ENCODE peak calls at places on chromosomes 7 and 10, in nine cellular contexts. G is A549, W is IMR-90, X is transverse colon, S is spleen, P is heart left ventricle, U is right lobe of liver, A is HCT116, E is body of pancreas. D is an unnamed sample.

GRCh38 chr10:60704480-60704879 is 73.8 kb upstream of the CDK1 start:
- DNase-seq in X (no peak), W (no peak), G (no peak), A (peak; percentile 7), P (no peak), U (no peak), S (no peak), E (no peak), D (no peak)

GRCh38 chr10:120612756-120613155 is 155.7 kb downstream of the PLPP4 start:
- DNase-seq in X (no peak), W (no peak), P (no peak), G (no peak), A (no peak), S (no peak), U (no peak), E (no peak), D (no peak)

GRCh38 chr10:105950410-105950809 is 1214.1 kb downstream of the SORCS1 start:
- DNase-seq in U (peak; percentile 36), G (peak; percentile 10), P (peak; percentile 39), X (peak; percentile 14), E (peak; percentile 60), A (no peak), S (no peak), W (peak; percentile 34), D (peak; percentile 67)

GRCh38 chr7:41039386-41040315 is 663.2 kb downstream of the INHBA start:
- DNase-seq in E (no peak), P (no peak), S (no peak), G (no peak), U (no peak), A (no peak), X (no peak), W (peak; percentile 66), D (no peak)

GRCh38 chr10:24762966-24763623 is 39.4 kb upstream of the ARHGAP21 start:
- DNase-seq in E (no peak), X (no peak), W (peak; percentile 28), G (peak; percentile 23), A (no peak), P (no peak), S (no peak), U (no peak), D (no peak)

GRCh38 chr10:104300736-104301292 is 31.8 kb downstream of the GSTO2 start:
- DNase-seq in X (peak; percentile 65), A (no peak), G (peak; percentile 27), E (peak; percentile 60), P (peak; percentile 90), U (peak; percentile 44), S (no peak), W (peak; percentile 99), D (peak; percentile 45)

GRCh38 chr7:117124585-117125220 is 171.4 kb downstream of the ST7 start:
- DNase-seq in S (no peak), U (peak; percentile 87), A (peak; percentile 90), X (peak; percentile 80), W (peak; percentile 97), E (peak; percentile 86), P (peak; percentile 83), G (no peak), D (peak; percentile 61)

GRCh38 chr10:114033566-114033965 is 10.1 kb upstream of the ADRB1 start:
- DNase-seq in A (no peak), X (no peak), U (no peak), G (no peak), P (no peak), E (no peak), W (no peak), S (no peak), D (no peak)

GRCh38 chr10:35913628-35914027 is 271.5 kb upstream of the FZD8 start:
- DNase-seq in A (no peak), W (peak; percentile 81), S (no peak), P (no peak), E (no peak), G (no peak), X (no peak), U (no peak), D (no peak)

GRCh38 chr7:80215734-80216133 is 81.1 kb downstream of the GNAI1 start:
- DNase-seq in X (no peak), S (no peak), G (no peak), A (no peak), W (no peak), U (no peak), E (no peak), P (no peak), D (no peak)

GRCh38 chr7:120033114-120033513 is 239.9 kb upstream of the KCND2 start:
- DNase-seq in A (no peak), S (no peak), E (no peak), G (no peak), W (no peak), X (no peak), U (no peak), P (no peak), D (no peak)

GRCh38 chr7:78224923-78225322 is 426.4 kb downstream of the PHTF2 start:
- DNase-seq in X (no peak), G (no peak), S (no peak), P (no peak), W (peak; percentile 47), E (no peak), A (no peak), U (no peak), D (no peak)

GRCh38 chr7:97179454-97180104 is 62.1 kb downstream of the SDHAF3 start:
- DNase-seq in X (peak; percentile 23), G (peak; percentile 46), U (no peak), W (peak; percentile 65), A (peak; percentile 29), P (peak; percentile 26), E (peak; percentile 47), S (no peak), D (peak; percentile 46)

GRCh38 chr7:120353171-120353570 is 80.2 kb downstream of the KCND2 start:
- DNase-seq in U (no peak), G (no peak), W (no peak), S (no peak), E (no peak), A (no peak), P (no peak), X (no peak), D (no peak)

GRCh38 chr7:74206589-74207120 is 3.2 kb upstream of the LAT2 start:
- DNase-seq in X (peak; percentile 92), U (peak; percentile 88), W (peak; percentile 57), G (peak; percentile 77), S (peak; percentile 96), E (peak; percentile 91), P (peak; percentile 89), A (peak; percentile 42), D (peak; percentile 89)

GRCh38 chr10:7813481-7813880 is 4.8 kb upstream of the TAF3 start:
- DNase-seq in E (no peak), U (no peak), X (no peak), P (no peak), W (no peak), S (no peak), A (no peak), G (no peak), D (no peak)
- TF ChIP-seq POLR2A in E (no peak), U (no peak), X (no peak), P (no peak), W (no peak), S (no peak), A (no peak), G (no peak), D (no peak)

DNA sequence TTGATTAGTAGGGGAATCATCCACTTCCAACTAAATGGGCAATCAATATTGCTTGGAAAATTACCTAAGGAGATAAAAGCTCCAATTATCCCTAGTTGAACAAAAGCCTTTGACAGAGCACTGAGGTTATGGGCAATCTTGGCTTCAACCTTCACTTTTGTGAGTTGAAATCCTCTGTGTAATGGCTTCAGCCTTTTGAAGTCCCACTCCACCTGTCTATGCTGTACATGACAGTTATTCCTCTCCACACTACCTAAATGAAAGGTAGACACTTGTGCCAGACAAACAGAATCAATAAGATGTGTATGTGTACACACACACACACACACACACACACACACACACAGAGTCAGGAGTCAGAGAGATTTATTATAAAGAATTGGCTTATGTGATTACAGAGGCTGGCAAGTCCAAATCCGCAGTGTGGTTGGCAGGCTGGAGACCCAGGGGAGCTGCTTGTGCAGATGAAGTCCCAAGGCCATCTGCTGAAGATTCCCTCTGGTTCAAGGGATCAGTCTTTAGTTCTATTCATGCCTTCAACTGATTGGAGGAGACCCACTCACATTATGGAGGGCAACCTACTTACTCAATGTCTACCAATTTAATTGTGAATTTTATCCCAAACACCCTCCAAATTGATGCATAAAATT is 164.8 kb upstream of the CDC14C start:
- DNase-seq in U (no peak), S (no peak), P (no peak), A (no peak), G (no peak), X (no peak), W (no peak), E (no peak), D (no peak)
- H3K27ac ChIP-seq in U (no peak overlapping the region), S (no peak overlapping the region), P (no peak overlapping the region), A (no peak overlapping the region), G (no peak overlapping the region), X (no peak overlapping the region), W (no peak overlapping the region), E (no peak overlapping the region), D (no peak overlapping the region)

DNA sequence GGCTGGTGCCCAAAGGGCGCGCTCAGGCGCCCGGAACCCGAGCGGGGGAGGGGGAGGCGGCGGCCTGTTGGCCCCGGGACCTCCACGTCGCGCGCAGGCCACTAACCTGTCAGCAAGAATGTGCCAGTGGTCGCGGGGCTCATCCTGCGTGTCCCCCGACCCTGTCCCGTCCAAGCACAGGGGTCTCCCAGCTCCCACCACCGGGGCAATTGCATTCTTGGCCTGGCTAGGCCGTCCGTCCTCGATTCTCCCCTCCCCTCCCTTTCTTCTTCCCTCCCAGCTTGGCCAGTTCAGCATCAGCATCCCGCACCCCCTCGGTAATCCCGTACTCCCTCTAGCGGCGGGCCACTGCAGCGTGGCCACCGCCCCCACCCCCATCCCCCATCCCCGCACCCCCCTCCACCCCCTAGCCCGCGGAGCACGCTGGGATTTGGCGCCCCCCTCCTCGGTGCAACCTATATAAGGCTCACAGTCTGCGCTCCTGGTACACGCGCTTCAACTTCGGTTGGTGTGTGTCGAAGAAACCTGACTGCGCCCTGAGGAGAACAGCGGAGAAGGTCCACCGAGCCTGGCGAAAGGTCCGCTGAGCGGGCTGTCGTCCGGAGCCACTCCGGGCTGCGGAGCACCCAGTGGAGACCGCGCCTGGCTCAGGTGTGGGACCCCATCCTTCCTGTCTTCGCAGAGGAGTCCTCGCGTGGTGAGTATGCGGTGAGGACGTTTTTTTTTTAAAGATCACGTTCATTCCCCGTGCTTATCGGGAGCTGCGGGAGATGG is at the start of gene SGCE:
- DNase-seq in G (peak; percentile 55), E (peak; percentile 65), X (peak; percentile 64), P (peak; percentile 69), S (peak; percentile 88), U (peak; percentile 61), W (peak; percentile 71), A (peak; percentile 26), D (peak; percentile 73)
- TF ChIP-seq POLR2A in G (peak; percentile 85), E (peak; percentile 16), X (no peak), P (no peak), S (no peak), U (no peak), W (peak; percentile 70), A (no peak), D (no peak)

DNA sequence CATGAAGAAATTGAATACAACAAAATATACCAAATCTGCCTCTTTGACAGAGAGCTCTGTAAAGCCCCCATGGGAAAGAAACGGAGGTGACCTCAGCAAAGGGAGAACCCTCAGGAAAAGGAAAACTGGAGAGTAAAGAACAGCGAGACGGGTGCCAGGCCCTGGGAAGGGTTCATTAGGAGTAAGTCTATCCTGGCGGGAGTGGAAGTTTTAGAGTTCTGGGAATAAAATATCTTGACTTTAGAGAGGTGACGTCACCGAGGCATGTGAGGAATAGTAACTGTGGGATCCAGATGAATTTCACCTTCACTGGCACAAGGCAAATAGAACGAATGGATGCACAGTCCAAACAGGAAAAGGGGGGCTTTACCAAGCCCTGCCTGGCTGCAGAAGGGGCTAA is 362.8 kb upstream of the IGFBP3 start:
- DNase-seq in U (no peak), G (no peak), A (no peak), W (no peak), S (no peak), E (no peak), P (peak; percentile 58), X (no peak), D (no peak)
- H3K27ac ChIP-seq in U (no peak overlapping the region), G (no peak overlapping the region), A (no peak overlapping the region), W (no peak overlapping the region), S (no peak overlapping the region), E (peak overlapping the region; percentile 61), P (peak overlapping the region; percentile 53), X (no peak overlapping the region), D (no peak overlapping the region)